ENCODE peak calls at places on chromosomes 13 and 19, in six cellular contexts. K is esophagus squamous epithelium, B is IMR-90, H is adrenal gland, N is stomach, U is BE2C. S is an unnamed sample.
A peak's percentile ranks its signal among the peaks of the same experiment; 100 is the strongest.

GRCh38 chr19:16074488-16075365 is 1.6 kb upstream of the TPM4 start:
- DNase-seq in B (no peak), N (no peak), H (no peak), K (no peak), U (no peak), S (no peak)

GRCh38 chr13:99289674-99290337 is 17.4 kb downstream of the GPR183 start:
- DNase-seq in N (no peak), U (no peak), B (no peak), K (no peak), H (no peak), S (no peak)

GRCh38 chr19:2345794-2346663 is 14.0 kb upstream of the TMPRSS9 start:
- DNase-seq in H (no peak), K (no peak), U (peak; percentile 78), B (no peak), N (peak; percentile 80), S (peak; percentile 65)

GRCh38 chr19:20238025-20238623 is 71.1 kb downstream of the ZNF486 start:
- DNase-seq in K (peak; percentile 33), N (peak; percentile 94), B (peak; percentile 77), U (peak; percentile 94), H (peak; percentile 85), S (peak; percentile 93)

GRCh38 chr13:31485651-31486051 is 253.7 kb upstream of the RXFP2 start:
- DNase-seq in H (no peak), B (no peak), N (no peak), U (no peak), K (no peak), S (peak; percentile 29)

GRCh38 chr13:112842343-112842856 is 126.6 kb upstream of the MCF2L start:
- DNase-seq in K (no peak), U (peak; percentile 49), B (no peak), N (no peak), H (no peak), S (peak; percentile 84)

GRCh38 chr19:44814517-44814916 is 5.6 kb downstream of the BCAM start:
- DNase-seq in N (no peak), H (no peak), U (no peak), B (no peak), K (no peak), S (no peak)

GRCh38 chr13:70253411-70253810 is 145.2 kb upstream of the KLHL1 start:
- DNase-seq in H (no peak), B (no peak), N (no peak), U (no peak), K (no peak), S (no peak)

GRCh38 chr13:90835826-90836225 is 511.7 kb upstream of the MIR17HG start:
- DNase-seq in H (no peak), K (no peak), B (no peak), N (no peak), U (no peak), S (no peak)

GRCh38 chr13:29771247-29771646 is 79.2 kb downstream of the UBL3 start:
- DNase-seq in N (no peak), B (peak; percentile 49), H (no peak), U (no peak), K (no peak), S (peak; percentile 8)
- TF ChIP-seq CTCF in N (no peak), B (peak; percentile 59), H (peak; percentile 43), U (peak; percentile 47), K (peak; percentile 44), S (peak; percentile 36)

GRCh38 chr19:14515501-14516047 is 2.6 kb downstream of the DNAJB1 start:
- DNase-seq in N (no peak), K (no peak), U (no peak), H (no peak), B (peak; percentile 52), S (no peak)

GRCh38 chr19:14514215-14514871 is 3.9 kb downstream of the DNAJB1 start:
- DNase-seq in U (no peak), B (no peak), K (no peak), N (no peak), H (no peak), S (no peak)

GRCh38 chr19:14517446-14517839 is 754 bp downstream of the DNAJB1 start:
- DNase-seq in H (no peak), B (peak; percentile 28), K (no peak), U (no peak), N (no peak), S (peak; percentile 62)

GRCh38 chr19:14516746-14517438 is 1.3 kb downstream of the DNAJB1 start:
- DNase-seq in B (no peak), N (no peak), H (no peak), U (no peak), K (no peak), S (no peak)

DNA sequence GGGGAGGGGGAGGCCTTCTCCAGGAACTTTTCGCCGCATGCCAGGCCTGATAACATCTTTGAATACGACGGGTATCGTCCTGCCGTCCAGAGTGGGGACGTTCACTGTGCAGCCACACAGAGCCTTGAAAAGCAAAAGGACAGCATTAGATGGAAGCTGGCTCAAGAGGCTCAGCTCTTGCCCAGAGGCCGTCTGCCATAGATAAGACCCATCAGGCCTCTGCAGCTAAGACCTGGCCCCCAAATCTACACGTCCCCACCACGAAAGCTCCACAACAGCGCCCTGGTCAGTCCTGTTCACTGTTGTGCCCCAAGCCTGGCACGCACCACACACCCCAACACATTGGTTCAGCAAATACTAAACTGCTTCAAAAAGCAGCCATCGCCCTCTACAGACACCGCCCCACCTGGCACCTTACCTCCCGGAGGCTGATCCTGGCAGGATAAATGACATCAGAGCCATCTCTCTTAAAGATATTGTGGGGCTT is 2.1 kb downstream of the DNAJB1 start:
- DNase-seq in U (no peak), N (no peak), H (no peak), K (no peak), B (no peak), S (no peak)
- H3K4me3 ChIP-seq in U (peak overlapping the region; percentile 90), N (peak overlapping the region; percentile 89), H (no peak overlapping the region), K (peak overlapping the region; percentile 98), B (peak overlapping the region; percentile 3), S (peak overlapping the region; percentile 84)

GRCh38 chr19:50839712-50840655 is 6.6 kb upstream of the KLK15 start:
- DNase-seq in N (no peak), H (no peak), K (no peak), B (no peak), U (no peak), S (no peak)

GRCh38 chr19:50837300-50837699 is 3.9 kb upstream of the KLK15 start:
- DNase-seq in H (no peak), B (no peak), K (no peak), U (no peak), N (no peak), S (no peak)

GRCh38 chr19:50835785-50836542 is 2.6 kb upstream of the KLK15 start:
- DNase-seq in B (peak; percentile 45), H (peak; percentile 86), U (peak; percentile 88), K (no peak), N (peak; percentile 78), S (peak; percentile 67)

GRCh38 chr19:50836543-50837195 is 3.3 kb upstream of the KLK15 start:
- DNase-seq in U (no peak), H (peak; percentile 30), K (no peak), N (no peak), B (no peak), S (no peak)

GRCh38 chr19:50838239-50838638 is 4.9 kb upstream of the KLK15 start:
- DNase-seq in B (no peak), U (no peak), K (no peak), H (no peak), N (no peak), S (peak; percentile 7)
- H3K27me3 ChIP-seq in B (no peaks in the 10 kb centered on the region), U (no peaks in the 10 kb centered on the region), K (no peaks in the 10 kb centered on the region), H (no peaks in the 10 kb centered on the region), N (peaks cover 67% of the 10 kb centered on the region), S (peaks cover 25% of the 10 kb centered on the region)

GRCh38 chr19:11451327-11451941 is 16.0 kb downstream of the PRKCSH start:
- DNase-seq in H (no peak), K (no peak), B (no peak), N (no peak), U (no peak), S (no peak)

GRCh38 chr19:11452814-11453335 is 17.4 kb downstream of the PRKCSH start:
- DNase-seq in U (no peak), H (no peak), N (no peak), B (no peak), K (no peak), S (no peak)

GRCh38 chr19:11450570-11451326 is 15.3 kb downstream of the PRKCSH start:
- DNase-seq in N (no peak), K (no peak), H (no peak), U (no peak), B (no peak), S (no peak)

GRCh38 chr19:11453468-11454341 is 18.3 kb downstream of the PRKCSH start:
- DNase-seq in H (no peak), B (no peak), K (no peak), U (no peak), N (no peak), S (no peak)

DNA sequence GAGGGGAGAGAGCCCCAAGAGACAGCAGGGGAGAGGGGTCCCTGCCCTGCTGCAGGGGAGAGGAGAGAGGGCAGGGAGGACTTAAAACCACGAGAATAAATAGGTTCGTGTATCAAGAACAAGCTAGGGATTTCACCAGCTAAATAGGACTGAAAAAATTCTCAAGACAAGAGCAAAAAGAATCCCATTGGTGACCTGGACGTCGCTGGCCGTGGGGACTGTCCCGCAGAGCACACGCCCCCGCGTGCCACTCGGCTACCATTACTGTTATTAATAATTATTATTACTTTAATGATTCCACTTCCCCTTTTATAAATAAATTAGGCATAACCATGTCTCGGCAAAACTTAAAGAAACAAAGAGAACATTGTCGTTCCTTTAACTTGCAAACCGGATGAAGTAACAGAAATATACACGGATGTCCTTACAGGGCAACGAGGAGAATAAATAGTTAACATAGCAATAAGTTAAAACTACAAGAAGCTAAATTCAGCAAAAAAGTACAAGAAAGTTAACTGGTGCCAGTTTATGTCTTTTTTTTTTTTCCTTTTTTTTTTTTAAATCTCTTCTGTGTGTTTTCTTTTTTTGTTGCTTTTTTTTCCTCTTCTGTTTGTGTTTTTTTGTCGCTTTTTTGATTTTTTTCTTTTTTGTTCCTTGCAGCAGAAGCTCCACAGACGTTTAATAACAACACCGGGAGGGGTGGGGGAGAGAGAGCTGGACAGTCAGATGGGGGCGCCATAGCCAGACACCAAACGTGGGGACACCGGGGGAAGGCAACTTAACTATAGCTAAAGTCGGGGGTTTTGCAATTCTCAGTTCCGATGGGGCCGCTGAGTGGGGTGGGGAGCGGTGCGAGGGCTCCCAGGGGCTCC is 16.7 kb downstream of the PRKCSH start:
- DNase-seq in B (no peak), U (no peak), K (no peak), H (no peak), N (no peak), S (no peak)
- TF ChIP-seq CTCF in B (peak; percentile 11), U (peak; percentile 27), K (no peak), H (no peak), N (no peak), S (peak; percentile 25)

DNA sequence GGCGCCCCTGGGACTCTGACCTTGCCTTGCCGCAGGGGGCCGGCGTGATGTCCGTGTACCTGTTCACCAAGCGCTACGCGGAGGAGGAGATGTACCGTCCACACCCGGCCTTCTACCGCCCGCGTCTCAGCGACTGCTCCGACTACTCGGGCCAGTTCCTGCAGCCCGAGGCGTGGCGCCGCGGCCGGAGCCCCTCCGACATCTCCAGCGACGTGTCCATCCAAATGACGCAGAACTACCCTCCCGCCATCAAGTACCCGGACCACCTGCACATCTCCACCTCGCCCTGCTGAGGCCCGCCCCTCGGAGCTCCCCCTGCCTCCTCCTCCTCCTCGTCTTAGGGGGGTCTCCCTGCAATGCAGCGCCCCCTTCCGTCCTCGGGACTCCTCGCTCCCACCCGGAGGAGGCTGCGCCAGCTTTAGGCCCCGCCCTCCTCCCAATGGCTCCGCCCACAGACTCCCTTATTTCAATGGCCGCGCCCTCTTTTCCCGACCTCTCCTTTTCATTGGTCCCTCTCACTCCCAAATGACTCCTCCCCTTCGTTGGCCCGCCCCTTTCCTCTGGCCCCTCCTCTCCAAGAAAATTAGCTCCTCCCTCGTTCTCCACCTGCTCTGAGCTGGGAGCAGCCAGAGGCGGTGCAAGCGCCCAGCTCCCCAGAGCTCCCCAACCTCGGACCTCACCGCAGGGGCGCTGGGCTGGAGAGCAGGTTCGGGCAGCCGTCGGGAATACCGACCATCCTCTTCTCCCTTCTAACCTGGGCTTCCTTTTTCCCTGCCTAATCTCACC is 20.5 kb upstream of the CACNG8 start:
- DNase-seq in B (no peak), H (no peak), K (no peak), N (no peak), U (peak; percentile 52), S (peak; percentile 62)
- H3K4me3 ChIP-seq in B (no peak overlapping the region), H (no peak overlapping the region), K (no peak overlapping the region), N (no peak overlapping the region), U (no peak overlapping the region), S (no peak overlapping the region)